ENCODE peak calls at places on chromosome 2, in five cellular contexts. C is Peyer's patch, R is adrenal gland, F is GM12878, U is right lobe of liver. A is an unnamed sample.

GRCh38 chr2:201344663-201345366 is 12.3 kb downstream of the FLACC1 start:
- DNase-seq in F (peak; percentile 16), R (no peak), C (no peak), U (no peak), A (no peak)

GRCh38 chr2:149388120-149388816 is 57.9 kb downstream of the LYPD6 start:
- DNase-seq in F (no peak), C (no peak), U (no peak), R (no peak), A (no peak)

GRCh38 chr2:160406591-160407392 is 86.8 kb downstream of the RBMS1 start:
- DNase-seq in R (peak; percentile 79), F (no peak), C (peak; percentile 92), U (peak; percentile 58), A (peak; percentile 77)

GRCh38 chr2:200447139-200447855 is 62.6 kb downstream of the KCTD18 start:
- DNase-seq in U (no peak), F (no peak), R (no peak), C (no peak), A (no peak)

GRCh38 chr2:863732-864450 is 86.8 kb upstream of the SNTG2 start:
- DNase-seq in C (no peak), U (no peak), F (no peak), R (peak; percentile 35), A (no peak)

GRCh38 chr2:238164906-238165287 is 6.1 kb downstream of the ERFE start:
- DNase-seq in U (no peak), C (no peak), F (no peak), R (no peak), A (no peak)

GRCh38 chr2:150859872-150860271 is 372.4 kb upstream of the RND3 start:
- DNase-seq in R (no peak), F (no peak), C (no peak), U (no peak), A (no peak)

GRCh38 chr2:3279236-3279960 is 98.2 kb downstream of the EIPR1 start:
- DNase-seq in R (peak; percentile 36), F (no peak), U (peak; percentile 23), C (peak; percentile 11), A (peak; percentile 12)

GRCh38 chr2:120382541-120383144 is 36.7 kb downstream of the INHBB start:
- DNase-seq in F (no peak), C (no peak), U (no peak), R (no peak), A (no peak)

GRCh38 chr2:11682590-11682915 is 12.6 kb upstream of the NTSR2 start:
- DNase-seq in U (no peak), F (no peak), R (no peak), C (no peak), A (no peak)

GRCh38 chr2:46200861-46201605 is 96.2 kb upstream of the EPAS1 start:
- DNase-seq in C (no peak), F (no peak), R (no peak), U (no peak), A (no peak)

GRCh38 chr2:229795058-229795457 is 80.7 kb upstream of the DNER start:
- DNase-seq in R (no peak), C (no peak), U (peak; percentile 52), F (no peak), A (no peak)

GRCh38 chr2:5190023-5190422 is 502.2 kb upstream of the SOX11 start:
- DNase-seq in C (no peak), U (no peak), R (no peak), F (no peak), A (no peak)

GRCh38 chr2:205892141-205893064 is 193.6 kb downstream of the INO80D start:
- DNase-seq in F (no peak), R (peak; percentile 62), C (no peak), U (no peak), A (peak; percentile 38)

GRCh38 chr2:39875182-39875913 is 96.3 kb upstream of the THUMPD2 start:
- DNase-seq in C (no peak), F (no peak), U (no peak), R (no peak), A (peak; percentile 63)

GRCh38 chr2:191957996-191958860 is 111.3 kb upstream of the CAVIN2 start:
- DNase-seq in U (no peak), R (no peak), C (no peak), F (no peak), A (no peak)

GRCh38 chr2:172554352-172555271 is 1.3 kb upstream of the PDK1 start:
- DNase-seq in R (no peak), C (no peak), F (no peak), U (no peak), A (peak; percentile 24)

GRCh38 chr2:11677146-11678055 is 7.4 kb upstream of the NTSR2 start:
- DNase-seq in F (no peak), R (no peak), U (no peak), C (no peak), A (peak; percentile 71)

GRCh38 chr2:98769784-98770183 is 38.9 kb upstream of the MGAT4A start:
- DNase-seq in C (peak; percentile 32), F (no peak), R (peak; percentile 75), U (no peak), A (no peak)

GRCh38 chr2:56379066-56379465 is 195.3 kb downstream of the CCDC85A start:
- DNase-seq in R (no peak), F (no peak), C (no peak), U (no peak), A (no peak)

GRCh38 chr2:69099541-69099940 is 86.6 kb downstream of the ANTXR1 start:
- DNase-seq in F (no peak), C (no peak), U (no peak), R (no peak), A (no peak)

GRCh38 chr2:70712916-70713315 is 55.1 kb downstream of the ADD2 start:
- DNase-seq in R (peak; percentile 18), U (peak; percentile 22), F (no peak), C (no peak), A (no peak)

GRCh38 chr2:54879598-54880355 is 156.3 kb downstream of the EML6 start:
- DNase-seq in R (no peak), F (no peak), C (no peak), U (peak; percentile 81), A (no peak)

GRCh38 chr2:238582159-238582558 is 155.4 kb downstream of the ASB1 start:
- DNase-seq in C (no peak), R (peak; percentile 6), F (no peak), U (peak; percentile 8), A (no peak)

GRCh38 chr2:36737131-36737750 is 40.7 kb downstream of the VIT start:
- DNase-seq in F (no peak), U (no peak), C (no peak), R (no peak), A (no peak)

GRCh38 chr2:25856377-25856776 is 21.9 kb downstream of the ASXL2 start:
- DNase-seq in U (no peak), F (no peak), C (no peak), R (no peak), A (no peak)

GRCh38 chr2:100733344-100734187 is 86.4 kb upstream of the NPAS2 start:
- DNase-seq in R (peak; percentile 81), C (no peak), U (peak; percentile 62), F (no peak), A (peak; percentile 38)

GRCh38 chr2:231228974-231229373 is 30.5 kb downstream of the ARMC9 start:
- DNase-seq in C (no peak), R (peak; percentile 51), U (no peak), F (peak; percentile 11), A (no peak)
- H3K4me3 ChIP-seq in C (no peak overlapping the region), R (no peak overlapping the region), U (no peak overlapping the region), F (no peak overlapping the region), A (no peak overlapping the region)

DNA sequence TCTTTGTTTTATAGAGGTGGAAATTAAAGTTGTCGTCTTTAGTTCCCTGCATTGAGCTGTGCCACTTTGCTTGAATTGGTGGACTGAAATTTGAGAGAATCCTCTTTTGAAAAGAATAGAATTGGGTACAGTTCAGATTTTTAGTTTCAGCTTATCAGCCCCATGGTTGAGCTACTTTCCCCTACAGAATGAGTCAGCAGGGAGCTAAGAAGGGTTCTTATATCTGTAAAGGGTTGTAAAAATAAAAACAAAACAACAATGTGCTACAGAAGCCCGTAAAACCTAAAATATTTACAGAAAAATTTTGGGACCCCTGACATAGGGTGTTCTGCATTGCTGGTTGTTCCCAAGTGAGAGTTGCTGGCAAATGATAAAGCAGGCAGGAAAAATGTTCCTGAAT is 12.6 kb downstream of the SLC20A1 start:
- DNase-seq in C (no peak), F (no peak), U (no peak), R (no peak), A (no peak)
- H3K36me3 ChIP-seq in C (peaks cover 93% of the 10 kb centered on the region), F (peaks cover 35% of the 10 kb centered on the region), U (peaks cover 10% of the 10 kb centered on the region), R (peaks cover 79% of the 10 kb centered on the region), A (no peaks in the 10 kb centered on the region)

GRCh38 chr2:85716346-85716880 is 22.3 kb downstream of the GNLY start:
- DNase-seq in U (peak; percentile 37), R (no peak), C (no peak), F (no peak), A (no peak)
- TF ChIP-seq POLR2A in U (no peak), R (no peak), C (no peak), F (no peak), A (no peak)

GRCh38 chr2:241214766-241215165 is 26.3 kb downstream of the ANO7 start:
- DNase-seq in U (no peak), R (no peak), C (no peak), F (no peak), A (no peak)
- H3K4me3 ChIP-seq in U (no peak overlapping the region), R (no peak overlapping the region), C (no peak overlapping the region), F (no peak overlapping the region), A (no peak overlapping the region)

GRCh38 chr2:96602330-96602823 is 35.7 kb downstream of the KANSL3 start:
- DNase-seq in F (no peak), U (peak; percentile 60), C (no peak), R (no peak), A (no peak)

GRCh38 chr2:96599941-96600340 is 38.2 kb downstream of the KANSL3 start:
- DNase-seq in F (no peak), U (no peak), C (no peak), R (no peak), A (no peak)

GRCh38 chr2:96601382-96602292 is 36.5 kb downstream of the KANSL3 start:
- DNase-seq in R (no peak), U (no peak), C (no peak), F (no peak), A (no peak)

GRCh38 chr2:96608459-96609455 is 29.4 kb downstream of the KANSL3 start:
- DNase-seq in U (no peak), F (peak; percentile 4), R (no peak), C (no peak), A (peak; percentile 27)

GRCh38 chr2:96604104-96604503 is 34.0 kb downstream of the KANSL3 start:
- DNase-seq in R (no peak), C (no peak), U (no peak), F (no peak), A (no peak)
- H3K36me3 ChIP-seq in R (peaks cover 96% of the 10 kb centered on the region), C (peaks cover 98% of the 10 kb centered on the region), U (peaks cover 4% of the 10 kb centered on the region), F (peaks cover 45% of the 10 kb centered on the region), A (no peaks in the 10 kb centered on the region)

GRCh38 chr2:241913703-241914102 is 44.2 kb downstream of the RTP5 start:
- DNase-seq in F (no peak), R (no peak), C (no peak), U (no peak), A (no peak)

GRCh38 chr2:241910604-241911520 is 41.3 kb downstream of the RTP5 start:
- DNase-seq in R (no peak), F (no peak), C (no peak), U (no peak), A (no peak)

GRCh38 chr2:241909769-241910168 is 40.2 kb downstream of the RTP5 start:
- DNase-seq in C (no peak), U (peak; percentile 32), F (no peak), R (no peak), A (no peak)

GRCh38 chr2:241911551-241911950 is 42.0 kb downstream of the RTP5 start:
- DNase-seq in R (no peak), C (no peak), U (no peak), F (no peak), A (no peak)

GRCh38 chr2:241912021-241912555 is 42.6 kb downstream of the RTP5 start:
- DNase-seq in C (no peak), R (no peak), F (no peak), U (no peak), A (no peak)
- TF ChIP-seq POLR2A in C (no peak), R (no peak), F (no peak), U (no peak), A (no peak)